ENCODE peak calls at places on chromosome 11, in four cellular contexts. J is K562, E is GM12878, B is H1. Q is an unnamed sample.

GRCh38 chr11:130454495-130455262 is 6.2 kb downstream of the ADAMTS15 start:
- DNase-seq in B (no peak), J (no peak), E (no peak), Q (peak)

GRCh38 chr11:105399505-105399904 is 210.4 kb upstream of the GRIA4 start:
- DNase-seq in B (no peak), E (no peak), J (no peak), Q (no peak)

GRCh38 chr11:58562375-58562800 is 13.3 kb downstream of the LPXN start:
- DNase-seq in E (no peak), J (no peak), B (no peak), Q (no peak)

GRCh38 chr11:108915666-108916065 is 250.8 kb downstream of the DDX10 start:
- DNase-seq in J (no peak), B (no peak), E (no peak), Q (peak)

GRCh38 chr11:117171648-117172051 is 6.9 kb upstream of the SIDT2 start:
- DNase-seq in J (peak), B (no peak), E (no peak), Q (peak)

GRCh38 chr11:102279641-102280170 is 37.6 kb upstream of the BIRC3 start:
- DNase-seq in B (no peak), J (no peak), E (peak), Q (peak)

GRCh38 chr11:35308157-35308556 is 111.2 kb downstream of the SLC1A2 start:
- DNase-seq in B (no peak), E (no peak), J (no peak), Q (no peak)

GRCh38 chr11:17386331-17387084 is 2.0 kb downstream of the KCNJ11 start:
- DNase-seq in B (peak), J (peak), E (no peak), Q (peak)

GRCh38 chr11:3083321-3083720 is 26.1 kb upstream of the CARS1 start:
- DNase-seq in E (no peak), B (no peak), J (no peak), Q (no peak)

GRCh38 chr11:45949992-45950407 is 27.5 kb downstream of the LARGE2 start:
- DNase-seq in B (no peak), J (no peak), E (no peak), Q (no peak)

GRCh38 chr11:1160231-1161101 is 2.7 kb downstream of the MUC5AC start:
- DNase-seq in J (no peak), B (no peak), E (no peak), Q (no peak)

GRCh38 chr11:103682318-103683184 is 353.9 kb upstream of the DDI1 start:
- DNase-seq in B (peak), E (peak), J (peak), Q (peak)
- TF ChIP-seq CHD1 in B (no peak), E (no peak), J (no peak), Q (no peak)

GRCh38 chr11:75245356-75246005 is 4.9 kb downstream of the TPBGL start:
- DNase-seq in E (no peak), J (peak), B (no peak), Q (no peak)
- TF ChIP-seq CTCF in E (no peak), J (peak), B (peak), Q (no peak)

GRCh38 chr11:127066426-127067090 is 66.0 kb upstream of the KIRREL3 start:
- DNase-seq in B (no peak), J (no peak), E (no peak), Q (no peak)
- TF ChIP-seq CHD1 in B (no peak), J (no peak), E (no peak), Q (no peak)

DNA sequence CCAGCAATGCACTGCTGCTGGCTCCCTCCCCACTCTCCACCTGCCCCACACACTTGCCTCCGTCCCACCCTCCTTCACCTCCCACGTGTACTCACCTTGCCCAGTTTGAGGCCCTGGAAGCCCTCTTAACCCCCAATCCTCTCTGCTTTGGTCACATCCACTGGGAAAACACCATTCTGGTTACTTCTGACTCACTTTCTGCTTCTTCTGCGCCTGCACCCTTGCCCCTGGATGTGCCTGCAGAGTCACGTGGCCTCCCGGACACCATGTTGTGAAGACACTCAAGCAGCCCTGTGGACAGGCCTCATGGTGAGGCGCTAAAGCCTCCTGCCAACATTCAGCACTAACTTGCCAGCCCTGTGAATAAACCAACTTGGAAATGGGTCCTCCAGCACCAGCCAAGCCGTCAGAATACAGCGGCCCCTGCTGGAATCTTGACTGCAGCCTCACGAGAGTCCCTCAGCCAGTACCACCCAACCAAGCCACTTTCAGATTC is 2.6 kb upstream of the NAALADL1 start:
- DNase-seq in E (no peak), B (no peak), J (peak), Q (no peak)
- TF ChIP-seq CTCF in E (no peak), B (peak), J (peak), Q (no peak)

DNA sequence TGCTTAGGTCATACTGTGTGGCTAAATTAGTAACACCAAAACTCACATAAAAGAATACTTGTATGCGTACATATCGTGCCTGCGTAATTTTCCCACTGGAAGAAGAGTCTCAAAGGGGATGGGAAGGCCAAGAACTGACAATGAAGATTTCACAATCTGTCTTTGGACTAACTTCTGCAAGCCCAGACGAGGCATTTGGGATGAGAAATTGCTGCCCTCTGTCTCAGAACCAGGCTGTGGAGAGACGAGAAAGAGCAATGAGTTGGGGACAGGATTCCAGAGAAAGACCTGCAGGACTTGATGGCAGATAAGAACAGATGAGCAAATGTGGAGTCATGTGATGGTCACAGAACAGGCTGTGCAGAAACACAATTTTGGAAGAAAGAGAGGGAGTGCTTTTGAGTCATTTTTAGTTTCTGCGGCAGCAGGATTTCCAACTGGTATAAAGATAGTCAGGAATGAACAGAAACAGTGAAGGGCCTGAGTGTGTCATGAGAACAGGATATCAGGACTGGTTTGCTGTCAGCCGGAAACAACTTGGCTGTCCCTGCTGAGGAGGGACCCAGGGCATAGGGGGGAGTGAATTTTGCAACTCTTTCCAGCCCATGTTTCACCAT is 82.7 kb upstream of the CTSC start:
- DNase-seq in J (peak), B (no peak), E (no peak), Q (peak)
- TF ChIP-seq CHD1 in J (no peak), B (no peak), E (no peak), Q (no peak)

DNA sequence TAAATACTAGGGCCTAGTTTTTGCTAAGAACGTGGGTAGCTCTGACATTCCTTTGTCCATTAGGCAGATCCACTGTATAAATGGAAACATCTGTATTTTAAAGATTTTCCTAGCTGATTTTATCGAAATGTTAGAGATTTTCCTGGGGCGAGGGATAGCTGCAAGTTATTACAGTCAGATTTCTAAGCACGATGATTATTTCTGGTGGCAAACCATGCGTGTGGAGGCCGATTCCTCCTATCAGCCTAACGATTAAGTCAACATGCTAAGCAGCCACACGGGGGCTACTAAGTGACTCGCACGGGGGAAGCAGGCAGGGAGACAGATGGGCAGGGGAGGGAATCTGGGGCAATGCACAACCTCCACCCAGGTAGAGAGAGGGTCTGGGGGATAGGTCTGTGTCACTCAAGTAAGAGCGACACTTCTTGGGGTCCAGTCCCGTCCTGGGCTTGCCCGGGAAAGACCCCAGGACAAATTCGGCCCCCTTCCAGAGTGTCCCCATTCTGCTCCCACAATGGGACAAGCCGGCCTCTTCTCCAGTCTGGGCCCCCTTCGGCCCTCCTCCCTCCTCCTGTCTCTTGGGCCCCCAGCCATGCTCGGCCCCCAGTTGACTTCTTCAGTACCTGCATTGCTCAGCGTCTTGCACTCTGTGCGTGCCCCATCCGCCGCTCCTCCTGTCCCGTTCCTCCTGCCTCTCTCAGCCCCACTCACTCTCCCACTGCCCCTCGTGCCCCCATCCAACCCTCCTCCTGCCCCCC is 571 bp downstream of the C11orf24 start:
- DNase-seq in E (no peak), B (no peak), J (peak), Q (peak)
- TF ChIP-seq CTCF in E (peak), B (peak), J (peak), Q (peak)